ENCODE peak calls at places on chromosomes 7 and 10, in seven cellular contexts. H is activated T-cell treated with anti-CD3 and anti-CD28 coated beads, Interleukin-2, amount 50 U/mL, for 4 hours; T is HFFc6; I is stimulated activated CD4-positive, alpha-beta T cell treated with anti-CD3 and anti-CD28 coated beads, Interleukin-12 subunit alpha, Interleukin-12 subunit beta, amount 100 ng/mL, for 4 hours; D is MV-4-11; W is heart right ventricle; F is memory B cell. U is an unnamed sample.

GRCh38 chr7:136883046-136883445 is 14.6 kb downstream of the CHRM2 start:
- DNase-seq in H (no peak), T (no peak), I (no peak), D (no peak), W (no peak), F (no peak), U (no peak)

GRCh38 chr7:45359781-45360180 is 202.2 kb downstream of the RAMP3 start:
- DNase-seq in H (no peak), T (no peak), I (no peak), D (no peak), W (no peak), F (no peak), U (no peak)

GRCh38 chr10:17616403-17617030 is 657 bp downstream of the HACD1 start:
- DNase-seq in H (peak), T (peak), I (peak), D (peak), W (peak), F (no peak), U (peak)

GRCh38 chr10:46218921-46219320 is 67.9 kb upstream of the ANTXRL start:
- DNase-seq in H (no peak), T (no peak), I (no peak), D (peak), W (no peak), F (no peak), U (no peak)

GRCh38 chr7:79199961-79200360 is 253.5 kb downstream of the MAGI2 start:
- DNase-seq in H (no peak), T (peak), I (no peak), D (no peak), W (no peak), F (no peak), U (no peak)

GRCh38 chr10:68636335-68636734 is 76.2 kb downstream of the TET1 start:
- DNase-seq in H (no peak), T (no peak), I (no peak), D (no peak), W (no peak), F (no peak), U (no peak)

GRCh38 chr10:102389894-102390293 is 5.6 kb upstream of the NFKB2 start:
- DNase-seq in H (no peak), T (no peak), I (no peak), D (no peak), W (no peak), F (no peak), U (no peak)

GRCh38 chr7:43758029-43758860 is at the start of gene BLVRA:
- DNase-seq in H (peak), T (no peak), I (peak), D (no peak), W (peak), F (peak), U (peak)

GRCh38 chr10:122915700-122916099 is 5.3 kb downstream of the FAM24A start:
- DNase-seq in H (no peak), T (no peak), I (no peak), D (no peak), W (no peak), F (no peak), U (no peak)

GRCh38 chr7:106285801-106286492 is 1.2 kb upstream of the NAMPT start:
- DNase-seq in H (no peak), T (no peak), I (peak), D (no peak), W (peak), F (peak), U (no peak)